ENCODE peak calls at places on chromosomes 2 and 18, in eight cellular contexts. I is tibial nerve, Y is heart left ventricle, F is sigmoid colon, G is K562, K is transverse colon, D is GM12891, H is spleen. J is an unnamed sample.

GRCh38 chr2:226963528-226963927 is 127.7 kb downstream of the RHBDD1 start:
- DNase-seq in G (no peak), F (no peak), D (no peak), H (no peak), K (no peak), Y (no peak), I (no peak), J (no peak)

GRCh38 chr2:101253713-101254085 is 1.0 kb downstream of the CNOT11 start:
- DNase-seq in K (no peak), D (no peak), H (no peak), Y (no peak), I (no peak), G (no peak), F (no peak), J (no peak)

GRCh38 chr2:30205456-30205855 is 25.9 kb upstream of the LBH start:
- DNase-seq in I (no peak), G (no peak), Y (no peak), F (peak), H (no peak), K (no peak), D (no peak), J (no peak)

GRCh38 chr18:68267583-68267982 is 447.3 kb downstream of the TMX3 start:
- DNase-seq in Y (no peak), H (no peak), I (no peak), F (no peak), G (no peak), D (no peak), K (no peak), J (no peak)

GRCh38 chr2:86786001-86786536 is 4.6 kb downstream of the CD8A start:
- DNase-seq in K (no peak), D (no peak), G (no peak), Y (no peak), I (no peak), H (no peak), F (no peak), J (no peak)

GRCh38 chr2:99756059-99756458 is 266.2 kb upstream of the REV1 start:
- DNase-seq in G (no peak), D (no peak), K (no peak), F (no peak), I (no peak), H (no peak), Y (no peak), J (no peak)

GRCh38 chr2:57886196-57886786 is 160.3 kb upstream of the VRK2 start:
- DNase-seq in Y (no peak), D (no peak), K (no peak), H (no peak), F (no peak), G (no peak), I (no peak), J (no peak)

GRCh38 chr18:77019641-77020040 is 112.9 kb downstream of the MBP start:
- DNase-seq in G (no peak), Y (no peak), F (no peak), D (no peak), I (no peak), H (no peak), K (no peak), J (no peak)

GRCh38 chr2:161415467-161416293 is 417 bp upstream of the TBR1 start:
- DNase-seq in K (no peak), G (no peak), D (no peak), Y (no peak), I (no peak), F (no peak), H (no peak), J (no peak)

GRCh38 chr2:239456940-239457339 is 56.1 kb upstream of the HDAC4 start:
- DNase-seq in I (no peak), F (no peak), D (no peak), K (no peak), H (no peak), Y (no peak), G (no peak), J (no peak)

GRCh38 chr18:59814872-59815271 is 84.9 kb upstream of the PMAIP1 start:
- DNase-seq in G (no peak), Y (no peak), H (no peak), K (no peak), I (no peak), F (no peak), D (no peak), J (peak)

GRCh38 chr2:157443795-157444642 is at the start of gene CYTIP:
- DNase-seq in K (peak), D (no peak), I (peak), H (peak), F (no peak), Y (peak), G (peak), J (no peak)

GRCh38 chr2:134839649-134840048 is 1.2 kb downstream of the ACMSD start:
- DNase-seq in I (no peak), H (no peak), G (no peak), D (no peak), F (no peak), Y (no peak), K (no peak), J (no peak)
- TF ChIP-seq POLR2A in I (no peak), H (no peak), G (no peak), D (no peak), F (no peak), Y (no peak), K (no peak), J (no peak)

GRCh38 chr2:135987441-135987840 is 2.0 kb upstream of the DARS1 start:
- DNase-seq in D (no peak), G (no peak), F (no peak), Y (no peak), I (no peak), K (no peak), H (no peak), J (no peak)

GRCh38 chr2:135985826-135986393 is 484 bp upstream of the DARS1 start:
- DNase-seq in Y (no peak), K (no peak), D (peak), I (no peak), H (no peak), G (no peak), F (no peak), J (no peak)

GRCh38 chr2:135984199-135985017 is 1.0 kb downstream of the DARS1 start:
- DNase-seq in G (no peak), H (no peak), F (no peak), Y (no peak), K (no peak), D (no peak), I (no peak), J (no peak)

GRCh38 chr2:135986507-135986906 is 1.1 kb upstream of the DARS1 start:
- DNase-seq in H (no peak), I (no peak), G (no peak), F (no peak), D (no peak), Y (no peak), K (no peak), J (no peak)

DNA sequence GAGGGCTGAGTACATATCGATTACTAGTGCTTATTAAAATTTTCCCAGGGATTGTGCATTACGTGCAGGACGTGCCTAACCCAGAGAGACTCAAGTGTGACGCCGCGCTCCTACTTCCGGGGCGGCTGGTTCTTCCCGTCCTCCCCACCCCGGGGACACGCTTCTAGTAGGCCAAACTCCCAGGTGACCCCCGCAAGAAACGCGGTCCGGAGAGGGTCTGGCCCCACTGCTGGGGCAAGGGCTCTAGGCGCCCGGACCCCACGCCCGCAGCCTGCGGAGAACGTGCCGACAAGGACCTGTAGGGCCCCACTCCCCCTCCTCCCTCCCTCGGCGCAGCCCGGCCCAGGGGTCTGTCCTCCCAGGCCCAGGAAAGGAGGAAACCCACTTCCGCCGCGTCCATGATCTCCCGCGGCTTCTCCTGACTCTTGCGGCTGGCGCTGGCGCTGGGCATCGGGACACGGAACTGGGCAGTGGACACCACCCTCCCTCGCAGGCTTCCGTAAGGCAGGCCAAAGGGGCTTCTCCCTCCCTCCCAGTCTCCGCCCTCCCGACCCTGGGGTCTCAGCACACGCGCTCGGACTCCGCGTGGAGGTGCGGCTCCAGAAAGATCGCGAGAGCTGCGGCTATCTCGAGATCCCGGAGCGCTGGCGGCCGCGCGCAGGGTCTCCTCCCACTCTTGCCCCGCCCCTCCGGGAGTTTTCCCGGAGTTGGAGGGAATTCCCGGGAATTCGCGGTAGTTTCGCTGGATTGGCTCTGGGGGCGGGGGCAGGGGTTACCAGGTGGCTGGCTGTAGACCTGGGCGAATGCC is at the start of gene DARS1:
- DNase-seq in F (peak), K (peak), D (peak), G (peak), H (peak), Y (peak), I (peak), J (peak)
- TF ChIP-seq POLR2A in F (peak), K (peak), D (peak), G (peak), H (peak), Y (no peak), I (peak), J (peak)

GRCh38 chr18:74914648-74915047 is 294.3 kb downstream of the PTGR3 start:
- DNase-seq in K (no peak), G (no peak), D (no peak), H (no peak), I (no peak), F (no peak), Y (no peak), J (no peak)
- TF ChIP-seq POLR2A in K (no peak), G (no peak), D (no peak), H (no peak), I (no peak), F (no peak), Y (no peak), J (no peak)

GRCh38 chr2:37645836-37646235 is 25.6 kb downstream of the CDC42EP3 start:
- DNase-seq in I (no peak), F (no peak), G (peak), K (no peak), H (no peak), D (no peak), Y (no peak), J (no peak)
- TF ChIP-seq POLR2A in I (no peak), F (no peak), G (no peak), K (no peak), H (no peak), D (peak), Y (no peak), J (no peak)

DNA sequence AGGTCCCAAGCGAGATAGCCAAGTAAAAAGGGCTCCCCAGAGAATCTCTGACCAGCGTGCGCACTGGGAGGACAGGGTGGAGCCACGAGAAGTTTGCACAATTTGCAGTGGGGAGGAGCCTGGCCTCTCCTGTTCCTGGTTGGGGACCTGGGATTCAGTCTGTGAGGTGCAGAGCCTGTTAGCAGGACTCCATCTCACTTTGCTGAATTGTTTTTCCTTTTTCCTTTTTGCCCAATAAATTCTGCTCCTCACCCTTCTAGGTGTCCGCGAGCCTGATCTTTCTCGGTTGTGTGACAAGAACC is 36.1 kb downstream of the POU3F3 start:
- DNase-seq in G (no peak), H (no peak), Y (no peak), K (peak), D (no peak), I (no peak), F (no peak), J (no peak)
- TF ChIP-seq POLR2A in G (no peak), H (no peak), Y (no peak), K (no peak), D (no peak), I (no peak), F (no peak), J (no peak)

GRCh38 chr18:12838178-12838634 is 45.8 kb downstream of the PTPN2 start:
- DNase-seq in G (no peak), K (peak), F (peak), H (no peak), D (no peak), I (peak), Y (no peak), J (peak)
- TF ChIP-seq POLR2A in G (no peak), K (peak), F (no peak), H (no peak), D (no peak), I (no peak), Y (no peak), J (no peak)

GRCh38 chr2:52936029-52936428 is 831.6 kb upstream of the CHAC2 start:
- DNase-seq in I (no peak), G (no peak), F (no peak), Y (no peak), K (no peak), D (no peak), H (no peak), J (no peak)
- TF ChIP-seq POLR2A in I (no peak), G (no peak), F (no peak), Y (no peak), K (no peak), D (no peak), H (no peak), J (no peak)

GRCh38 chr2:64607381-64607780 is 46.3 kb downstream of the SERTAD2 start:
- DNase-seq in D (no peak), Y (no peak), G (no peak), I (no peak), K (no peak), F (peak), H (no peak), J (no peak)

GRCh38 chr2:64606495-64607363 is 47.0 kb downstream of the SERTAD2 start:
- DNase-seq in D (peak), H (peak), F (peak), Y (peak), I (peak), K (peak), G (peak), J (no peak)

GRCh38 chr2:64610456-64610855 is 43.3 kb downstream of the SERTAD2 start:
- DNase-seq in H (no peak), G (no peak), K (no peak), F (peak), Y (no peak), D (no peak), I (no peak), J (no peak)

GRCh38 chr2:64608867-64609228 is 44.9 kb downstream of the SERTAD2 start:
- DNase-seq in D (no peak), I (no peak), Y (peak), H (no peak), K (no peak), F (peak), G (no peak), J (no peak)

GRCh38 chr2:64609229-64609994 is 44.3 kb downstream of the SERTAD2 start:
- DNase-seq in Y (peak), K (peak), I (no peak), H (peak), D (peak), F (peak), G (peak), J (no peak)
- TF ChIP-seq POLR2A in Y (no peak), K (no peak), I (no peak), H (no peak), D (peak), F (no peak), G (peak), J (no peak)

DNA sequence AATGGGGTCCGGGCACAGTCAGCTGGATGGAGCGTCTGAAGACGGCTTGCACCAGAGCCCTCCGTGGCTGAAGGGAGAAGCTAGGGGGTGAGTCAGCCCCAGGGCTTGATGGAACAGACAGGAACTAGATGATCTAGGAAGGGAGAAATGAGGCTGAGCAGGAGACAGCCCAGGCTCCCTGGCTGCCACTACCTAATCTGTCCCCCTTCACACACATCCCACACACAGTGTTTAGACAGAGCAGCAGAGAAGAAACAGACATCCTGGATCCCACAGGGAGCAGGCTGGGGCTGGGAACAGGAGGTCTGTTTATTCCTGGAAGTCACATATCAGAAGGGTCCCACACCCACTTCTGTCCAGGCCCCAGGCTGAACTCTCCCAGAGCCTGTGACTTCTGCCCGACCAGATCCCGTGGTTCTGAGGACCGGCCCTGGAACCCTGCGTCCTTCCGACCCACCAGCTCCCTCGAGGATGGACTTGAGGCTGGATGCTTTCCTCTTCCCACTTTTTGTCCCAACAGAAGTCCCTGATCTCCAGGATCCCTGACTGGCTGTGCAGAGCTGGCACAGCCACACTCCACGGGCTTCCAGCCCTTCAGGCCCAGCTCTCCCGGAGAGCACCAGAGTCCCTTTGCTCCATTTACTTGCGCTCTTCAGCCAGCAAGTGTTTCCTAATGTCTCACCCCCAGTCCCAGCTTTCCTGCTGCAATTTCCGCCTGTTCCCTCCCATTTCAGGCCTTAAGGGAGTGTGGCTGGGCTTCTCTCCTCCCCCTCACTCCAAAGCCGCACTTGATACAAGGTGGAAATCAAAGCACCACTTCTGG is 1.5 kb upstream of the GPBAR1 start:
- DNase-seq in G (no peak), F (peak), I (peak), Y (peak), K (peak), H (no peak), D (no peak), J (peak)
- TF ChIP-seq POLR2A in G (no peak), F (no peak), I (peak), Y (no peak), K (no peak), H (no peak), D (no peak), J (no peak)

GRCh38 chr2:55010149-55010591 is 40.1 kb downstream of the RTN4 start:
- DNase-seq in D (peak), I (peak), F (peak), H (peak), K (peak), G (peak), Y (peak), J (no peak)
- TF ChIP-seq POLR2A in D (peak), I (peak), F (no peak), H (no peak), K (peak), G (no peak), Y (no peak), J (no peak)

J was measured in H54.